ENCODE peak calls at places on chromosomes 4 and X, in four cellular contexts. W, K, G and Z are unnamed samples.

GRCh38 chr4:140150636-140150885 is 3.4 kb downstream of the MAML3 start:
- DNase-seq in K (no peak), G (peak), W (peak), Z (no peak)

GRCh38 chr4:139246166-139246565 is 33.9 kb downstream of the MGARP start:
- DNase-seq in K (no peak), W (no peak), G (no peak), Z (no peak)

GRCh38 chr4:147761218-147761883 is 29.5 kb downstream of the ARHGAP10 start:
- DNase-seq in W (no peak), G (no peak), K (no peak), Z (no peak)

GRCh38 chr4:97530676-97531075 is 612.6 kb downstream of the STPG2 start:
- DNase-seq in K (no peak), G (no peak), W (no peak), Z (no peak)

GRCh38 chr4:147103403-147103946 is 157.8 kb upstream of the TTC29 start:
- DNase-seq in W (no peak), G (peak), K (peak), Z (peak)

GRCh38 chr4:8043596-8043995 is 103.9 kb upstream of the AFAP1 start:
- DNase-seq in G (no peak), K (no peak), W (no peak), Z (no peak)

GRCh38 chr4:38523524-38524448 is 140.2 kb upstream of the KLF3 start:
- DNase-seq in G (no peak), W (no peak), K (no peak), Z (no peak)

GRCh38 chr4:186840771-186841301 is 117.2 kb upstream of the FAT1 start:
- DNase-seq in G (no peak), K (no peak), W (no peak), Z (no peak)

GRCh38 chr4:1031956-1032795 is 20.8 kb downstream of the FGFRL1 start:
- DNase-seq in G (no peak), W (no peak), K (no peak), Z (no peak)
- TF ChIP-seq CTCF in G (no peak), W (no peak), K (no peak), Z (no peak)

DNA sequence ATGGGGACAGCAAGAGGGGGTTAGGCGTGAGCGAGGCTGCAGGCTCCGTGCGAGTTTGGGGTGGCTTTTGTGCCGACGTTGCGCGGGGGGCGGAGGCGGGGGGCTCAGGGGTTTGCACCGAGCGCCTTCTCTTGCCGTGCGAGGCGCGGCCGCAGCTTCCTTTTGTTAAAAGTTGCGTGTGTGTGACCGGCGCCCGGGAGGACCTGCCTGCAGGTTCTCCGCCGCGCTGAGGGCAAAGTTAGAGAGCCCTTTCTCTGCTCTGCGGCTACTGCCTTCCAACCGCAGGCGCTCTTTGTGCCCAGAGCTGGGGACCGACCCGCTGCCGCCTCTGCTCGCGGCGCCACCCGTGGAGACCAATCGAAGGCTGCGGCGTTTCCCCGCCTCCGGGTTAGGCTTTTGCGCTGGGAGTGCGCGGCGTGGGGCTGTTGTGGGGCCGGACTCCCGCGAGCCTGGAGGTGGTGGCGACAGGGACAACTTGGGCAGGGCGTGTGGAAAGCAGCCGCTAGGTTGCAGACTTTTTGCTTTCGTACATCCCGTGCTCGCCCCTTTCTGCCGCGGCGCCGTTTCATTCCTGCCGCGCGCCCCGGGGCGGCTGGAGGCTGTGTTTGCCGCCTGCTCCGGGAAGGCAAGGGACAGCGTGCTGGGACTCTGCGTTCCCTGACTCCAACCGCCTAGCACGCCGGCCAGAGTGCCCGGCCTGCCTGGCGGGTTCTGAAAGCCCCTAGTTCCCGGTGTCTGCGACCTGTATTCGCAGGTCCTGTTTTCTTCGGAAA is 750 bp downstream of the KIT start:
- DNase-seq in G (no peak), K (peak), W (peak), Z (peak)
- TF ChIP-seq CTCF in G (no peak), K (peak), W (peak), Z (peak)

GRCh38 chrX:57528670-57529255 is 63.0 kb upstream of the ZXDB start:
- DNase-seq in K (peak), W (no peak), G (no peak), Z (peak)
- TF ChIP-seq CTCF in K (peak), W (peak), G (no peak), Z (peak)

GRCh38 chr4:168318266-168318895 is at the start of gene DDX60:
- DNase-seq in W (peak), K (peak), G (peak), Z (peak)
- TF ChIP-seq CTCF in W (peak), K (peak), G (no peak), Z (peak)

DNA sequence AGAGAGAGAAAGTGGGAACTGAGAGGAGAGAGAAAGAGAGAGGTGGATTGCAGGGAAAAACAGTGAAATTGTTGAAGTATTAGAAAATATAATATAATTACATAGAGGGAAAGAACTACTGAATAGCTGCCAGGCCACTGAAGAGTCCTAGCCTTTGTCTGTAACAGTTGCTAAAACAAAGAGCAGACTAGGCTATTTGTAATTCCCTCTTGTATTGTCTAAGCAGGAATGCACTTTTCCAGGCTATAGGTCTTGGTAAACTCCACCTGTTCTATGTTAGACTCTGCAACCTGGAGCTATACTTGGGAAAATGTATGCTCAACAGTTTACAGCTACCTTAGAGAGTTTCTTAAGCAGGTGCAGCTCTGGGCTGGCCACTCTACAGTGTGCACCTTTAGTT is 1063.3 kb downstream of the ADGRL3 start:
- DNase-seq in W (no peak), K (no peak), G (no peak), Z (no peak)
- TF ChIP-seq CTCF in W (no peak), K (no peak), G (no peak), Z (no peak)

GRCh38 chr4:122830392-122831095 is 3.9 kb downstream of the FGF2 start:
- DNase-seq in W (no peak), K (peak), G (no peak), Z (peak)

GRCh38 chr4:122826000-122826595 is 533 bp upstream of the FGF2 start:
- DNase-seq in K (no peak), G (no peak), W (no peak), Z (peak)

GRCh38 chr4:122826596-122827257 is at the start of gene FGF2:
- DNase-seq in K (peak), G (peak), W (peak), Z (peak)

GRCh38 chr4:122827258-122827887 is 742 bp downstream of the FGF2 start:
- DNase-seq in G (no peak), K (peak), W (no peak), Z (peak)

GRCh38 chr4:122827899-122828601 is 1.4 kb downstream of the FGF2 start:
- DNase-seq in W (no peak), K (peak), G (peak), Z (peak)
- TF ChIP-seq CTCF in W (no peak), K (peak), G (no peak), Z (peak)

DNA sequence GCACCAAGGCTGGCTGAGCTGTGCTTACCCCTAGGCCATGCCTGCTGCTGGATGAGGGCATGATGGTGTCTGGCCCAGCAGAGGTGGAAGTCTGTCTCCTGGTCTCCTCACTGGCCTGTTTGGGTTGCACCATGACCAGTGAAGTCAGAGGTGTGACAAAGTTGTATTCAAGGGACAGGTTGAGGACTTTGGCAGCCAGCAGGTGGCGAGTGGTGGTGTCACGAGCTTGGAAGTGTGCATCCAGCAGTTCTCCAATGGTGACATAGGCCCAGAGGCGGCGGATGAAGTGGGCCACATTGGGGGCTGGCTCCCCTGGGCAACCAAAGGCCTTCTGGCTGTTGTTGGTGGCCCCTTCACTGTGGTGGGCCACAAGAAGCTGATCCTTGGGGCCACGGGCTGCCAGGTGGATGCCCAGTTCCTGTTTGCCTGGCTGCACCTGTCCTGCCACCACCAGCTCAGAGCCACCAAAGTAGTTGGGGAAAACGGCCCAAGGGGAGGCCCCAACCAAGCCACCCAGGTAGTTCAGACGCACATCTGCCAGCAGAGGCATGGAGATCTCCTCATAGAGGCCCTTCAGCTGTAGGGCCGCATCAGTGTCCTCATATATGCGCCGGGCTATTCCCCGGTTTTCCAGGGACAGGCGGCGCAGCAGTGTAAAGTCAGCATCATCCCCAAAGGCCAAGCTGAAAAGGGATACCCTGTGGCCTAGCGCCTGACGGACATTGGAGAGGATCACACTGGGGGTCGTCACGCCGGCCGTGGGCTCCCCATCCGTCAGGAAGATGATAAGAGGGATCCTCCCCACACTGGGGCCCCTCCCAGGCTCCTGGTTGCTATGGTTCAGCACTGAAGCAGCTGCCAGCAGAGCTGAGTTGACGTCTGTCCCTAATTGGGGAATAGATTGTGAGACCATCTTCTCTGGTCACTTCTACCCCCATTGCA is 39.7 kb downstream of the ITIH6 start:
- DNase-seq in W (no peak), G (no peak), K (no peak), Z (no peak)
- TF ChIP-seq CTCF in W (no peak), G (no peak), K (no peak), Z (no peak)